ENCODE peak calls at places on chromosomes 7 and 10, in six cellular contexts. Z is A549; U is hepatocyte; F is CD8-positive, alpha-beta T cell; Q is H9; N is suprapubic skin. I is an unnamed sample. For H3K4me1, the result is how much of the 10 kb centered on the place peaks cover.

GRCh38 chr7:15684834-15685233 is 1.6 kb downstream of the MEOX2 start:
- DNase-seq in Z (no peak), U (no peak), F (no peak), Q (no peak), N (no peak), I (no peak)

GRCh38 chr7:37549542-37549941 is 100.9 kb upstream of the ELMO1 start:
- DNase-seq in Z (no peak), U (no peak), F (no peak), Q (no peak), N (no peak), I (no peak)

GRCh38 chr7:80105706-80106408 is 28.8 kb upstream of the GNAI1 start:
- DNase-seq in Z (no peak), U (no peak), F (no peak), Q (no peak), N (no peak), I (no peak)

GRCh38 chr7:158289231-158289630 is 298.4 kb downstream of the PTPRN2 start:
- DNase-seq in Z (no peak), U (no peak), F (no peak), Q (no peak), N (no peak), I (no peak)

GRCh38 chr10:22607261-22607660 is 107.1 kb downstream of the PIP4K2A start:
- DNase-seq in Z (no peak), U (no peak), F (no peak), Q (no peak), N (no peak), I (no peak)

GRCh38 chr10:43259981-43260761 is 6.7 kb downstream of the RASGEF1A start:
- DNase-seq in Z (no peak), U (no peak), F (no peak), Q (no peak), N (no peak), I (no peak)

GRCh38 chr10:46556515-46557318 is at the start of gene GPRIN2:
- DNase-seq in Z (no peak), U (peak), F (no peak), Q (peak), N (peak), I (no peak)

GRCh38 chr7:28298870-28299484 is 113.3 kb upstream of the CREB5 start:
- DNase-seq in Z (peak), U (peak), F (no peak), Q (peak), N (no peak), I (no peak)

GRCh38 chr10:3445688-3446087 is 273.1 kb upstream of the PITRM1 start:
- DNase-seq in Z (no peak), U (no peak), F (no peak), Q (no peak), N (no peak), I (no peak)

GRCh38 chr10:2989292-2989947 is 77.9 kb upstream of the PFKP start:
- DNase-seq in Z (no peak), U (no peak), F (no peak), Q (no peak), N (no peak), I (no peak)

GRCh38 chr7:158375034-158375433 is 212.6 kb downstream of the PTPRN2 start:
- DNase-seq in Z (no peak), U (no peak), F (no peak), Q (no peak), N (peak), I (no peak)

GRCh38 chr10:122709971-122710370 is 10.3 kb upstream of the C10orf120 start:
- DNase-seq in Z (no peak), U (no peak), F (no peak), Q (no peak), N (no peak), I (no peak)

GRCh38 chr10:24118246-24118645 is 90.7 kb upstream of the KIAA1217 start:
- DNase-seq in Z (no peak), U (no peak), F (no peak), Q (no peak), N (no peak), I (no peak)

GRCh38 chr7:3415730-3416366 is 114.8 kb downstream of the SDK1 start:
- DNase-seq in Z (no peak), U (no peak), F (no peak), Q (no peak), N (no peak), I (peak)

GRCh38 chr7:148344406-148344805 is 246.2 kb upstream of the C7orf33 start:
- DNase-seq in Z (no peak), U (no peak), F (no peak), Q (no peak), N (no peak), I (no peak)

GRCh38 chr10:69787681-69788080 is 14.0 kb upstream of the COL13A1 start:
- DNase-seq in Z (no peak), U (no peak), F (no peak), Q (no peak), N (no peak), I (no peak)

GRCh38 chr10:125812128-125812527 is 10.9 kb downstream of the UROS start:
- DNase-seq in Z (peak), U (no peak), F (no peak), Q (no peak), N (no peak), I (no peak)

GRCh38 chr10:7513455-7513854 is 102.6 kb upstream of the SFMBT2 start:
- DNase-seq in Z (no peak), U (no peak), F (no peak), Q (no peak), N (no peak), I (no peak)

GRCh38 chr10:7035111-7035761 is 375.6 kb downstream of the SFMBT2 start:
- DNase-seq in Z (no peak), U (no peak), F (peak), Q (no peak), N (no peak), I (no peak)

GRCh38 chr7:21941570-21942224 is 4.0 kb downstream of the CDCA7L start:
- DNase-seq in Z (no peak), U (peak), F (no peak), Q (no peak), N (no peak), I (peak)

GRCh38 chr10:77251297-77252013 is 386.2 kb downstream of the KCNMA1 start:
- DNase-seq in Z (peak), U (peak), F (no peak), Q (peak), N (no peak), I (peak)

GRCh38 chr7:33185786-33186185 is 56.4 kb downstream of the BBS9 start:
- DNase-seq in Z (peak), U (peak), F (no peak), Q (no peak), N (no peak), I (peak)

GRCh38 chr7:158614695-158615094 is 27.1 kb upstream of the PTPRN2 start:
- DNase-seq in Z (no peak), U (no peak), F (no peak), Q (no peak), N (no peak), I (no peak)

GRCh38 chr10:79628083-79628482 is 17.3 kb downstream of the SFTPA1 start:
- DNase-seq in Z (no peak), U (no peak), F (no peak), Q (no peak), N (no peak), I (no peak)

GRCh38 chr10:126628746-126629145 is 41.7 kb downstream of the C10orf90 start:
- DNase-seq in Z (no peak), U (no peak), F (no peak), Q (no peak), N (no peak), I (no peak)

GRCh38 chr7:132897093-132897492 is 184.8 kb downstream of the CHCHD3 start:
- DNase-seq in Z (no peak), U (no peak), F (no peak), Q (no peak), N (no peak), I (no peak)

GRCh38 chr7:116395125-116395791 is 104.3 kb upstream of the CAV2 start:
- DNase-seq in Z (peak), U (peak), F (no peak), Q (no peak), N (no peak), I (peak)

GRCh38 chr10:17123062-17123661 is 6.4 kb downstream of the CUBN start:
- DNase-seq in Z (no peak), U (no peak), F (no peak), Q (no peak), N (no peak), I (peak)

GRCh38 chr10:95660283-95660682 is 3.8 kb upstream of the ALDH18A1 start:
- DNase-seq in Z (no peak), U (no peak), F (no peak), Q (no peak), N (no peak), I (peak)

GRCh38 chr7:152059311-152059710 is 33.8 kb downstream of the GALNT11 start:
- DNase-seq in Z (no peak), U (no peak), F (no peak), Q (no peak), N (no peak), I (no peak)

GRCh38 chr7:27143950-27144798 is 693 bp upstream of the HOXA5 start:
- DNase-seq in Z (no peak), U (no peak), F (no peak), Q (no peak), N (no peak), I (peak)

GRCh38 chr10:30094601-30095000 is 35.2 kb upstream of the JCAD start:
- DNase-seq in Z (no peak), U (no peak), F (no peak), Q (no peak), N (no peak), I (no peak)

GRCh38 chr10:126417220-126417825 is 29.0 kb upstream of the ADAM12 start:
- DNase-seq in Z (no peak), U (no peak), F (no peak), Q (no peak), N (no peak), I (no peak)

GRCh38 chr10:117553171-117553814 is 10.7 kb downstream of the EMX2 start:
- DNase-seq in Z (no peak), U (no peak), F (no peak), Q (peak), N (peak), I (no peak)

GRCh38 chr10:88190540-88191213 is 327.3 kb downstream of the PTEN start:
- DNase-seq in Z (no peak), U (no peak), F (no peak), Q (no peak), N (no peak), I (no peak)

GRCh38 chr10:93408788-93409187 is 73.3 kb downstream of the MYOF start:
- DNase-seq in Z (no peak), U (peak), F (no peak), Q (no peak), N (no peak), I (no peak)

DNA sequence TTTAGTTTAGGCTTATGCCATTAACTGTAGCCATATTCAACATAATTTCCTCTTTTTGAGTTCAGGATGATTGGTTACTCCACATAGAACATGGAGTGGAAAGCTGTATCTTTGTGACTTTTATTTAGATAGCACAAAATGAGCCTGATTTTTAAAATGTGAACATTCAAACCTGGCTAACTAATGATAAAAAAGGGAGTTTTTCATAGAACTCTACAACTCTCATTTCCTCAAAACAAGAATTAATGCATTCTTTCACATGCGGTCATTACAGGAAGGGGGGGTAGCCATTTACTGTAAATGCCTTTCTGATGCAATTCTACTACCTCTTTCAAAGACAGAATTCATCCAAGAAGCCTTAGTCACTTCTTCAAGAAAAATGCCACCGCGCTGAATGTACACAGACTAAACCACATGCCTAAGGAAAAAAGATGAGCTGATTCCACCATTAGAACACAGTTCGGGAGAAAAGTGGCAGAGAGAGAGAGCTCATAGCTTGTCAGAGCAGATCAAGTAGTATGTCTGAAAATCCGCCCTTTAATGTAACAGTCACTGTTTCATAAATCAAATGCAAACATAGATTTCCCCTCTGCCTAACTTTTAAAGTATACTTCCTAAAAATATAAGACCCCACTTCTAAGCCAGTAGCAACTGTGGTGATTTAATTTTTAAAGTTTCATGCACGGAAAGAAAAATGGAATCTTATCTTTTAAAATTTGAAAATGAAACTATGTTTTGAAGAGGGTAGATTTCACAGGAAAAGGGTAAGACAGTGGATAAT is 226.4 kb upstream of the KLF14 start:
- DNase-seq in Z (peak), U (peak), F (peak), Q (no peak), N (no peak), I (peak)
- H3K4me1 ChIP-seq in Z (half or more), U (under half), F (half or more), Q (under half), N (under half), I (under half)

GRCh38 chr7:31488562-31489203 is 25.2 kb upstream of the ITPRID1 start:
- DNase-seq in Z (peak), U (peak), F (no peak), Q (peak), N (no peak), I (peak)
- TF ChIP-seq CTCF in Z (peak), U (peak), F (no peak), Q (peak), N (no peak), I (peak)

DNA sequence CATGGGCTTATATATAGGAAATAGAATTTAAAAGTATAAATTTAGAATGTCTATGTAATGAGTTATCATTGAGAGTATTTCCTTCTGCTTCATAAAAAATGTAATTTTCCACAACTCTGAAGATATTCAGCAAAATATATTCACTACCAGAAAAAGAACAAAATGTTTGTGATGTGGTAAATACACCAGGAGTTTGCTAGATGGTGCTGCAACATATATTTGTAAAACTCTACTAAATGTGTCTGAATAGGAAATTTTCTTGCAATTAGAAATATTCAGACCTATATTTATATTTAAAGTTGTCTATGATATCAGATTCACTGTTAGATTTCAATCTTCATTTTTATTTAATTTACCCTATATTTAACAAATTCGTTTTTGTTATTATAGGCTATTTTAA is 201.1 kb downstream of the PPP1R3A start:
- DNase-seq in Z (no peak), U (no peak), F (no peak), Q (no peak), N (no peak), I (no peak)
- H3K27ac ChIP-seq in Z (no peak), U (no peak), F (no peak), Q (no peak), N (no peak), I (no peak)

GRCh38 chr10:84337199-84337598 is 8.8 kb downstream of the CCSER2 start:
- DNase-seq in Z (no peak), U (no peak), F (no peak), Q (no peak), N (no peak), I (no peak)
- H3K4me1 ChIP-seq in Z (under half), U (under half), F (half or more), Q (under half), N (under half), I (under half)

GRCh38 chr7:55423277-55423711 is 58.2 kb downstream of the LANCL2 start:
- DNase-seq in Z (no peak), U (no peak), F (no peak), Q (no peak), N (no peak), I (no peak)
- TF ChIP-seq CTCF in Z (no peak), U (no peak), F (no peak), Q (peak), N (no peak), I (peak)

GRCh38 chr10:71754562-71754961 is 18.8 kb downstream of the VSIR start:
- DNase-seq in Z (no peak), U (no peak), F (no peak), Q (no peak), N (no peak), I (no peak)
- H3K27ac ChIP-seq in Z (no peak), U (no peak), F (peak), Q (no peak), N (peak), I (no peak)

GRCh38 chr7:43646603-43647313 is 63.9 kb downstream of the STK17A start:
- DNase-seq in Z (no peak), U (no peak), F (no peak), Q (no peak), N (no peak), I (no peak)
- H3K4me1 ChIP-seq in Z (half or more), U (under half), F (half or more), Q (under half), N (half or more), I (under half)

DNA sequence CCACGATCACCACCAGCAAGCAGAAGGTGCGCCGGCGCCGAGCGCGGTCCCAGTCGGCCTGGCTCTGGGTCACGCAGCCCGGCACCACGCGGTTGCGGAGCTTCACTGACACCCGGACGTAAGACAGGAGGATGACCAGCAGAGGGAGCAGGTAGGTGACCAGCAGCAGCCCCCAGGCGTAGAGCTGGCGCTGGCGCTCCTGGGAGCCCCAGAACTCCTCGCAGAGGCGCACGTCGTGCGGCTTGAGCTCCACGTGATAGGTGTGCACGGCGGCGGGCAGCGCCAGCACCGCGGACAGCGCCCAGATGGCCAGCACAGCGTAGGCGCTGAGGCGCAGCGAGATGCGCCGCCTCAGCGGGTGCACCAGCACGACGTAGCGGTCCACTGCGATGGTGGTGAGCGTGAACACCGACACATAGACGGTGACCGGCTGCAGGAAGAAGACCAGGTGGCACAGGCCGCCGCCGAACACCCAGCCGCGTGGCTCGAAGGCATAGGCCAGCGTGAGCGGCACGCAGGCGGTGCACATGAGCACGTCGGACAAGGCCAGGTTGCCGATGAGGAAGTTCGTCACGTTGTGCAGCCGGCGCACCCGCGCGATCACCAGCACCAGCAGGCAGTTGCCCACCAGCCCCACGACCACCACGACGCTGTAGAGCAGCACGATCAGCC is 920 bp downstream of the PRLHR start:
- DNase-seq in Z (peak), U (peak), F (peak), Q (peak), N (no peak), I (no peak)
- TF ChIP-seq CTCF in Z (no peak), U (peak), F (peak), Q (peak), N (no peak), I (peak)

GRCh38 chr10:103600325-103600724 is 106.8 kb downstream of the NEURL1 start:
- DNase-seq in Z (no peak), U (no peak), F (no peak), Q (no peak), N (no peak), I (no peak)
- H3K27ac ChIP-seq in Z (no peak), U (no peak), F (no peak), Q (no peak), N (no peak), I (no peak)

I was measured in foreskin keratinocyte.